ENCODE peak calls at places on chromosomes 1 and 21, in five cellular contexts. E, L, I, O and D are unnamed samples.

GRCh38 chr1:89657886-89658285 is 25.0 kb downstream of the LRRC8C start:
- DNase-seq in L (no peak), I (no peak), E (no peak), O (no peak), D (no peak)

GRCh38 chr1:180912801-180913616 is at the start of gene KIAA1614:
- DNase-seq in E (no peak), I (no peak), L (no peak), O (peak), D (peak)

GRCh38 chr1:179017383-179018326 is 8.0 kb upstream of the FAM20B start:
- DNase-seq in L (peak), I (no peak), O (peak), E (no peak), D (no peak)

GRCh38 chr21:18603246-18603645 is 199.7 kb upstream of the TMPRSS15 start:
- DNase-seq in O (no peak), L (no peak), I (no peak), E (no peak), D (no peak)

GRCh38 chr1:174812656-174813055 is 187.1 kb upstream of the CACYBP start:
- DNase-seq in O (peak), I (no peak), E (peak), L (no peak), D (no peak)

GRCh38 chr1:237590381-237590780 is 300.3 kb downstream of the ZP4 start:
- DNase-seq in L (no peak), O (no peak), E (no peak), I (no peak), D (no peak)

GRCh38 chr21:42509239-42509638 is 4.4 kb upstream of the SLC37A1 start:
- DNase-seq in I (no peak), L (no peak), E (no peak), O (no peak), D (no peak)

GRCh38 chr1:59367269-59368006 is 70.5 kb downstream of the FGGY start:
- DNase-seq in E (no peak), I (no peak), L (peak), O (peak), D (peak)

GRCh38 chr1:228084797-228085196 is 2.3 kb downstream of the ARF1 start:
- DNase-seq in E (no peak), I (no peak), L (no peak), O (no peak), D (no peak)

GRCh38 chr1:157798211-157798610 is 21.3 kb upstream of the FCRL2 start:
- DNase-seq in O (no peak), E (no peak), L (no peak), I (no peak), D (no peak)

GRCh38 chr21:28959367-28960099 is 33.1 kb downstream of the LTN1 start:
- DNase-seq in L (no peak), E (no peak), O (peak), I (no peak), D (no peak)